ENCODE peak calls at places on chromosomes 7 and 10, in ten cellular contexts. H is choroid plexus epithelial cell, Z is tibial artery, X is RWPE1, C is B cell, P is endodermal cell, D is H9, Y is NCI-H1092 treated with DMSO at 0.1 percent for 48 hours, L is RCC 7860, B is transverse colon. U is an unnamed sample.

GRCh38 chr7:148964510-148965267 is 63.6 kb downstream of the PDIA4 start:
- DNase-seq in H (no peak), B (no peak), Z (no peak), Y (no peak), C (peak), P (no peak), X (no peak), D (no peak), L (no peak), U (no peak)

GRCh38 chr10:22713853-22714523 is 390 bp downstream of the PIP4K2A start:
- DNase-seq in H (peak), Z (peak), L (peak), Y (peak), C (peak), X (no peak), D (peak), P (peak), B (peak), U (peak)

GRCh38 chr7:47435889-47436312 is 146.0 kb downstream of the TNS3 start:
- DNase-seq in Y (peak), D (peak), H (peak), L (peak), C (peak), B (peak), P (peak), Z (peak), X (peak), U (no peak)

GRCh38 chr7:11083214-11083568 is 109.5 kb downstream of the PHF14 start:
- DNase-seq in X (no peak), L (no peak), C (no peak), H (no peak), Y (no peak), B (no peak), P (no peak), Z (no peak), D (no peak), U (no peak)

GRCh38 chr7:95772298-95772770 is at the start of gene DYNC1I1:
- DNase-seq in B (peak), D (peak), L (peak), Z (peak), X (peak), P (peak), Y (peak), C (peak), H (peak), U (peak)

GRCh38 chr7:107359520-107360316 is 110.1 kb upstream of the GPR22 start:
- DNase-seq in H (no peak), B (no peak), Z (no peak), L (no peak), X (no peak), Y (no peak), C (no peak), D (no peak), P (no peak), U (no peak)

GRCh38 chr7:99296471-99296870 is 23.8 kb downstream of the MYH16 start:
- DNase-seq in B (no peak), X (no peak), L (no peak), C (no peak), Y (no peak), D (peak), Z (no peak), H (no peak), P (peak), U (no peak)

GRCh38 chr7:69640925-69641594 is 42.8 kb downstream of the AUTS2 start:
- DNase-seq in D (no peak), C (no peak), B (no peak), Y (no peak), Z (no peak), X (no peak), P (no peak), H (no peak), L (no peak), U (no peak)

GRCh38 chr7:133484135-133484534 is 231.3 kb downstream of the EXOC4 start:
- DNase-seq in C (no peak), B (no peak), H (peak), P (no peak), Y (no peak), L (no peak), Z (no peak), X (peak), D (no peak), U (no peak)

GRCh38 chr10:11896549-11897200 is 73.5 kb downstream of the PROSER2 start:
- DNase-seq in C (no peak), B (no peak), L (no peak), Y (no peak), Z (no peak), X (no peak), H (no peak), P (no peak), D (no peak), U (no peak)

GRCh38 chr10:71398991-71399375 is 2.3 kb downstream of the CDH23 start:
- DNase-seq in L (no peak), B (no peak), H (no peak), Y (no peak), Z (no peak), X (no peak), P (peak), C (no peak), D (no peak), U (no peak)

GRCh38 chr7:106883627-106884026 is 18.5 kb downstream of the PIK3CG start:
- DNase-seq in L (no peak), Z (no peak), X (no peak), H (no peak), Y (no peak), C (no peak), B (no peak), D (no peak), P (no peak), U (no peak)